ENCODE peak calls at places on chromosomes 4 and X, in eight cellular contexts. One of them, this sample, is unnamed. For H3K4me1 and H3K36me3, the result is how much of the 10 kb centered on the place peaks cover.

GRCh38 chr4:166019441-166019840 is 146.4 kb downstream of the TLL1 start:
- DNase-seq in PC-3: no peak
- DNase-seq in small intestine: peak
- DNase-seq in A673: no peak
- DNase-seq in CD4-positive, CD25-positive, alpha-beta regulatory T cell: no peak
- DNase-seq in hepatocyte: peak
- DNase-seq in GM23248: no peak
- DNase-seq in mesendoderm: no peak
- DNase-seq in this sample: no peak

GRCh38 chr4:85952518-85952917 is 407.3 kb downstream of the MAPK10 start:
- DNase-seq in mesendoderm: no peak
- DNase-seq in CD4-positive, CD25-positive, alpha-beta regulatory T cell: no peak
- DNase-seq in A673: no peak
- DNase-seq in small intestine: peak
- DNase-seq in hepatocyte: no peak
- DNase-seq in PC-3: peak
- DNase-seq in GM23248: peak
- DNase-seq in this sample: no peak

GRCh38 chrX:133640161-133641015 is 225.1 kb upstream of the GPC4 start:
- DNase-seq in A673: peak
- DNase-seq in PC-3: peak
- DNase-seq in small intestine: no peak
- DNase-seq in GM23248: no peak
- DNase-seq in mesendoderm: peak
- DNase-seq in CD4-positive, CD25-positive, alpha-beta regulatory T cell: no peak
- DNase-seq in hepatocyte: no peak
- DNase-seq in this sample: no peak

GRCh38 chr4:184282895-184283654 is 65.4 kb upstream of the ENPP6 start:
- DNase-seq in hepatocyte: no peak
- DNase-seq in A673: no peak
- DNase-seq in CD4-positive, CD25-positive, alpha-beta regulatory T cell: no peak
- DNase-seq in small intestine: no peak
- DNase-seq in mesendoderm: no peak
- DNase-seq in GM23248: no peak
- DNase-seq in PC-3: no peak
- DNase-seq in this sample: no peak

GRCh38 chr4:7911044-7911578 is 28.6 kb downstream of the AFAP1 start:
- DNase-seq in PC-3: no peak
- DNase-seq in CD4-positive, CD25-positive, alpha-beta regulatory T cell: no peak
- DNase-seq in GM23248: peak
- DNase-seq in hepatocyte: peak
- DNase-seq in A673: no peak
- DNase-seq in small intestine: no peak
- DNase-seq in mesendoderm: peak
- DNase-seq in this sample: peak

GRCh38 chr4:53967971-53968370 is 96.4 kb downstream of the CHIC2 start:
- DNase-seq in GM23248: peak
- DNase-seq in PC-3: no peak
- DNase-seq in A673: no peak
- DNase-seq in CD4-positive, CD25-positive, alpha-beta regulatory T cell: no peak
- DNase-seq in small intestine: no peak
- DNase-seq in mesendoderm: no peak
- DNase-seq in hepatocyte: no peak
- DNase-seq in this sample: no peak

GRCh38 chr4:46123872-46124755 is at the start of gene GABRG1:
- DNase-seq in mesendoderm: peak
- DNase-seq in CD4-positive, CD25-positive, alpha-beta regulatory T cell: no peak
- DNase-seq in GM23248: no peak
- DNase-seq in A673: peak
- DNase-seq in hepatocyte: peak
- DNase-seq in small intestine: no peak
- DNase-seq in PC-3: no peak
- DNase-seq in this sample: no peak

GRCh38 chr4:53541577-53542206 is 49.6 kb downstream of the LNX1 start:
- DNase-seq in A673: peak
- DNase-seq in PC-3: peak
- DNase-seq in CD4-positive, CD25-positive, alpha-beta regulatory T cell: no peak
- DNase-seq in mesendoderm: no peak
- DNase-seq in hepatocyte: peak
- DNase-seq in small intestine: no peak
- DNase-seq in GM23248: peak
- DNase-seq in this sample: no peak

GRCh38 chr4:105147226-105148151 is 813 bp downstream of the TET2 start:
- DNase-seq in A673: peak
- DNase-seq in GM23248: peak
- DNase-seq in CD4-positive, CD25-positive, alpha-beta regulatory T cell: no peak
- DNase-seq in mesendoderm: peak
- DNase-seq in PC-3: peak
- DNase-seq in small intestine: peak
- DNase-seq in hepatocyte: peak
- DNase-seq in this sample: no peak

GRCh38 chrX:64894454-64895038 is 81.7 kb downstream of the ZC4H2 start:
- DNase-seq in small intestine: peak
- DNase-seq in A673: no peak
- DNase-seq in hepatocyte: peak
- DNase-seq in CD4-positive, CD25-positive, alpha-beta regulatory T cell: no peak
- DNase-seq in GM23248: peak
- DNase-seq in mesendoderm: peak
- DNase-seq in PC-3: peak
- DNase-seq in this sample: no peak

GRCh38 chr4:56821394-56822263 is at the start of gene SPINK2:
- DNase-seq in hepatocyte: peak
- DNase-seq in GM23248: no peak
- DNase-seq in A673: peak
- DNase-seq in PC-3: peak
- DNase-seq in small intestine: peak
- DNase-seq in CD4-positive, CD25-positive, alpha-beta regulatory T cell: peak
- DNase-seq in mesendoderm: peak
- DNase-seq in this sample: peak

GRCh38 chrX:54920610-54921426 is at the start of gene TRO:
- DNase-seq in small intestine: no peak
- DNase-seq in mesendoderm: peak
- DNase-seq in PC-3: no peak
- DNase-seq in A673: peak
- DNase-seq in hepatocyte: peak
- DNase-seq in CD4-positive, CD25-positive, alpha-beta regulatory T cell: no peak
- DNase-seq in GM23248: peak
- DNase-seq in this sample: no peak

GRCh38 chr4:99894998-99895397 is 771 bp upstream of the LAMTOR3 start:
- DNase-seq in CD4-positive, CD25-positive, alpha-beta regulatory T cell: no peak
- DNase-seq in small intestine: no peak
- DNase-seq in hepatocyte: no peak
- DNase-seq in A673: no peak
- DNase-seq in GM23248: no peak
- DNase-seq in PC-3: no peak
- DNase-seq in mesendoderm: no peak
- DNase-seq in this sample: no peak

GRCh38 chr4:10095296-10095991 is 21.2 kb downstream of the WDR1 start:
- DNase-seq in A673: no peak
- DNase-seq in small intestine: no peak
- DNase-seq in PC-3: peak
- DNase-seq in CD4-positive, CD25-positive, alpha-beta regulatory T cell: no peak
- DNase-seq in mesendoderm: no peak
- DNase-seq in GM23248: peak
- DNase-seq in hepatocyte: no peak
- DNase-seq in this sample: no peak

GRCh38 chr4:94160774-94161173 is 46.9 kb upstream of the SMARCAD1 start:
- DNase-seq in hepatocyte: no peak
- DNase-seq in A673: no peak
- DNase-seq in GM23248: no peak
- DNase-seq in PC-3: no peak
- DNase-seq in CD4-positive, CD25-positive, alpha-beta regulatory T cell: no peak
- DNase-seq in small intestine: no peak
- DNase-seq in mesendoderm: no peak
- DNase-seq in this sample: no peak

GRCh38 chr4:6071191-6071958 is 53.1 kb upstream of the C4orf50 start:
- DNase-seq in A673: no peak
- DNase-seq in CD4-positive, CD25-positive, alpha-beta regulatory T cell: no peak
- DNase-seq in hepatocyte: no peak
- DNase-seq in PC-3: no peak
- DNase-seq in GM23248: no peak
- DNase-seq in small intestine: no peak
- DNase-seq in mesendoderm: peak
- DNase-seq in this sample: no peak

GRCh38 chrX:84046403-84046984 is 141.5 kb downstream of the RPS6KA6 start:
- DNase-seq in PC-3: peak
- DNase-seq in mesendoderm: peak
- DNase-seq in GM23248: peak
- DNase-seq in small intestine: peak
- DNase-seq in A673: peak
- DNase-seq in hepatocyte: peak
- DNase-seq in CD4-positive, CD25-positive, alpha-beta regulatory T cell: no peak
- DNase-seq in this sample: no peak

GRCh38 chrX:30653415-30654131 is at the start of gene GK:
- DNase-seq in GM23248: peak
- DNase-seq in A673: peak
- DNase-seq in PC-3: peak
- DNase-seq in mesendoderm: no peak
- DNase-seq in small intestine: peak
- DNase-seq in hepatocyte: peak
- DNase-seq in CD4-positive, CD25-positive, alpha-beta regulatory T cell: peak
- DNase-seq in this sample: no peak

GRCh38 chr4:92091335-92091734 is 212.4 kb upstream of the GRID2 start:
- DNase-seq in CD4-positive, CD25-positive, alpha-beta regulatory T cell: no peak
- DNase-seq in small intestine: no peak
- DNase-seq in hepatocyte: no peak
- DNase-seq in mesendoderm: peak
- DNase-seq in PC-3: peak
- DNase-seq in A673: peak
- DNase-seq in GM23248: peak
- DNase-seq in this sample: no peak

GRCh38 chr4:74444891-74445642 is at the start of gene AREG:
- DNase-seq in CD4-positive, CD25-positive, alpha-beta regulatory T cell: peak
- DNase-seq in A673: peak
- DNase-seq in GM23248: peak
- DNase-seq in hepatocyte: peak
- DNase-seq in small intestine: peak
- DNase-seq in PC-3: peak
- DNase-seq in mesendoderm: peak
- DNase-seq in this sample: peak

GRCh38 chrX:17237146-17237545 is 137.9 kb upstream of the NHS start:
- DNase-seq in A673: no peak
- DNase-seq in GM23248: no peak
- DNase-seq in mesendoderm: no peak
- DNase-seq in hepatocyte: no peak
- DNase-seq in small intestine: no peak
- DNase-seq in CD4-positive, CD25-positive, alpha-beta regulatory T cell: no peak
- DNase-seq in PC-3: no peak
- DNase-seq in this sample: no peak

GRCh38 chrX:39493168-39493567 is 604.6 kb downstream of the BCOR start:
- DNase-seq in hepatocyte: no peak
- DNase-seq in GM23248: no peak
- DNase-seq in small intestine: no peak
- DNase-seq in PC-3: no peak
- DNase-seq in mesendoderm: no peak
- DNase-seq in CD4-positive, CD25-positive, alpha-beta regulatory T cell: no peak
- DNase-seq in A673: no peak
- DNase-seq in this sample: no peak
- H3K4me1 ChIP-seq in hepatocyte: under half
- H3K4me1 ChIP-seq in GM23248: under half
- H3K4me1 ChIP-seq in small intestine: under half
- H3K4me1 ChIP-seq in PC-3: under half
- H3K4me1 ChIP-seq in mesendoderm: under half
- H3K4me1 ChIP-seq in CD4-positive, CD25-positive, alpha-beta regulatory T cell: under half
- H3K4me1 ChIP-seq in A673: under half
- H3K4me1 ChIP-seq in this sample: under half

GRCh38 chrX:153702350-153703035 is 14.8 kb downstream of the SLC6A8 start:
- DNase-seq in CD4-positive, CD25-positive, alpha-beta regulatory T cell: no peak
- DNase-seq in hepatocyte: no peak
- DNase-seq in A673: no peak
- DNase-seq in GM23248: no peak
- DNase-seq in mesendoderm: no peak
- DNase-seq in small intestine: no peak
- DNase-seq in PC-3: no peak
- DNase-seq in this sample: no peak

GRCh38 chrX:153700967-153701366 is 13.2 kb downstream of the SLC6A8 start:
- DNase-seq in CD4-positive, CD25-positive, alpha-beta regulatory T cell: no peak
- DNase-seq in hepatocyte: no peak
- DNase-seq in GM23248: no peak
- DNase-seq in PC-3: no peak
- DNase-seq in small intestine: no peak
- DNase-seq in A673: no peak
- DNase-seq in mesendoderm: no peak
- DNase-seq in this sample: no peak

GRCh38 chrX:153700376-153700945 is 12.7 kb downstream of the SLC6A8 start:
- DNase-seq in mesendoderm: no peak
- DNase-seq in CD4-positive, CD25-positive, alpha-beta regulatory T cell: no peak
- DNase-seq in GM23248: no peak
- DNase-seq in PC-3: no peak
- DNase-seq in hepatocyte: no peak
- DNase-seq in small intestine: no peak
- DNase-seq in A673: no peak
- DNase-seq in this sample: no peak

GRCh38 chrX:153703036-153703370 is 15.3 kb downstream of the SLC6A8 start:
- DNase-seq in CD4-positive, CD25-positive, alpha-beta regulatory T cell: no peak
- DNase-seq in A673: no peak
- DNase-seq in hepatocyte: no peak
- DNase-seq in mesendoderm: no peak
- DNase-seq in GM23248: no peak
- DNase-seq in small intestine: peak
- DNase-seq in PC-3: peak
- DNase-seq in this sample: no peak

GRCh38 chrX:153701706-153702105 is 14.0 kb downstream of the SLC6A8 start:
- DNase-seq in CD4-positive, CD25-positive, alpha-beta regulatory T cell: no peak
- DNase-seq in hepatocyte: no peak
- DNase-seq in mesendoderm: no peak
- DNase-seq in PC-3: no peak
- DNase-seq in GM23248: no peak
- DNase-seq in A673: no peak
- DNase-seq in small intestine: no peak
- DNase-seq in this sample: no peak
- H3K36me3 ChIP-seq in CD4-positive, CD25-positive, alpha-beta regulatory T cell: under half
- H3K36me3 ChIP-seq in hepatocyte: under half
- H3K36me3 ChIP-seq in mesendoderm: under half
- H3K36me3 ChIP-seq in PC-3: under half
- H3K36me3 ChIP-seq in GM23248: under half
- H3K36me3 ChIP-seq in A673: under half
- H3K36me3 ChIP-seq in small intestine: under half
- H3K36me3 ChIP-seq in this sample: under half

GRCh38 chr4:159015862-159016261 is 87.0 kb upstream of the RAPGEF2 start:
- DNase-seq in A673: no peak
- DNase-seq in CD4-positive, CD25-positive, alpha-beta regulatory T cell: no peak
- DNase-seq in small intestine: no peak
- DNase-seq in mesendoderm: no peak
- DNase-seq in hepatocyte: no peak
- DNase-seq in GM23248: peak
- DNase-seq in PC-3: no peak
- DNase-seq in this sample: no peak
- H3K4me1 ChIP-seq in A673: under half
- H3K4me1 ChIP-seq in CD4-positive, CD25-positive, alpha-beta regulatory T cell: under half
- H3K4me1 ChIP-seq in small intestine: under half
- H3K4me1 ChIP-seq in mesendoderm: under half
- H3K4me1 ChIP-seq in hepatocyte: under half
- H3K4me1 ChIP-seq in GM23248: under half
- H3K4me1 ChIP-seq in PC-3: under half
- H3K4me1 ChIP-seq in this sample: under half

GRCh38 chr4:112279882-112280315 is 5.8 kb downstream of the TIFA start:
- DNase-seq in CD4-positive, CD25-positive, alpha-beta regulatory T cell: no peak
- DNase-seq in small intestine: no peak
- DNase-seq in mesendoderm: no peak
- DNase-seq in PC-3: no peak
- DNase-seq in GM23248: no peak
- DNase-seq in hepatocyte: no peak
- DNase-seq in A673: no peak
- DNase-seq in this sample: no peak
- H3K36me3 ChIP-seq in CD4-positive, CD25-positive, alpha-beta regulatory T cell: under half
- H3K36me3 ChIP-seq in small intestine: under half
- H3K36me3 ChIP-seq in mesendoderm: under half
- H3K36me3 ChIP-seq in PC-3: under half
- H3K36me3 ChIP-seq in GM23248: under half
- H3K36me3 ChIP-seq in hepatocyte: under half
- H3K36me3 ChIP-seq in A673: under half
- H3K36me3 ChIP-seq in this sample: under half